ENCODE peak calls at places on chromosome 1, in five cellular contexts. I is retina, G is BJ, P is heart left ventricle, F is AML-193. L is an unnamed sample.

GRCh38 chr1:118788372-118788955 is 199.7 kb downstream of the TBX15 start:
- DNase-seq in P (no peak), I (no peak), F (no peak), G (no peak), L (no peak)

GRCh38 chr1:102833171-102833570 is 275.2 kb downstream of the COL11A1 start:
- DNase-seq in G (no peak), F (no peak), I (no peak), P (no peak), L (no peak)

GRCh38 chr1:96206451-96206850 is 515.1 kb upstream of the PTBP2 start:
- DNase-seq in I (peak; percentile 80), G (no peak), F (no peak), P (no peak), L (no peak)

GRCh38 chr1:29505537-29506220 is 269.4 kb downstream of the PTPRU start:
- DNase-seq in F (no peak), G (no peak), P (no peak), I (no peak), L (no peak)

GRCh38 chr1:60101516-60101915 is 27.9 kb upstream of the C1orf87 start:
- DNase-seq in F (no peak), P (no peak), G (no peak), I (no peak), L (no peak)

GRCh38 chr1:219587817-219588561 is 24.9 kb downstream of the ZC3H11B start:
- DNase-seq in I (no peak), F (peak; percentile 98), G (peak; percentile 44), P (no peak), L (no peak)

GRCh38 chr1:169161512-169162194 is 55.2 kb downstream of the ATP1B1 start:
- DNase-seq in P (no peak), I (no peak), F (no peak), G (no peak), L (no peak)

GRCh38 chr1:192489748-192490147 is 85.8 kb upstream of the RGS1 start:
- DNase-seq in G (peak; percentile 89), P (peak; percentile 47), F (peak; percentile 13), I (peak; percentile 31), L (peak; percentile 51)

GRCh38 chr1:66468712-66469111 is 65.2 kb upstream of the SGIP1 start:
- DNase-seq in F (no peak), P (no peak), G (no peak), I (no peak), L (no peak)

GRCh38 chr1:65235867-65236805 is 73.2 kb upstream of the DNAJC6 start:
- DNase-seq in I (no peak), G (no peak), P (no peak), F (peak; percentile 40), L (no peak)

GRCh38 chr1:25806418-25806817 is 6.4 kb downstream of the SELENON start:
- DNase-seq in F (no peak), G (no peak), P (no peak), I (no peak), L (peak; percentile 80)

GRCh38 chr1:163315773-163316374 is 5.9 kb upstream of the NUF2 start:
- DNase-seq in G (no peak), I (no peak), P (no peak), F (peak; percentile 52), L (peak; percentile 41)

GRCh38 chr1:185444651-185445050 is 127.6 kb upstream of the IVNS1ABP start:
- DNase-seq in I (peak; percentile 42), P (no peak), F (no peak), G (no peak), L (no peak)

GRCh38 chr1:2961081-2961480 is 60.2 kb upstream of the ACTRT2 start:
- DNase-seq in F (no peak), P (no peak), G (no peak), I (no peak), L (no peak)

GRCh38 chr1:186762653-186763052 is 66.1 kb upstream of the PLA2G4A start:
- DNase-seq in P (no peak), F (no peak), G (no peak), I (no peak), L (no peak)

L was measured in left cardiac atrium.